ENCODE peak calls at places on chromosomes 4 and X, in eight cellular contexts. Z is foreskin fibroblast, O is Caco-2, R is gastrocnemius medialis, I is upper lobe of right lung, E is choroid plexus epithelial cell, K is WERI-Rb-1, L is mesothelial cell of epicardium. T is an unnamed sample.

GRCh38 chr4:107736924-107737448 is 17.0 kb upstream of the PAPSS1 start:
- DNase-seq in R (no peak), K (peak; percentile 78), L (no peak), O (peak; percentile 59), E (peak; percentile 72), I (no peak), Z (peak; percentile 42), T (peak; percentile 65)

GRCh38 chr4:53928825-53929224 is 135.6 kb downstream of the CHIC2 start:
- DNase-seq in Z (peak; percentile 69), I (no peak), K (no peak), E (peak; percentile 91), O (peak; percentile 46), R (no peak), L (no peak), T (peak; percentile 85)

GRCh38 chrX:42567268-42567667 is 210.7 kb downstream of the PPP1R2C start:
- DNase-seq in R (no peak), I (no peak), Z (no peak), O (no peak), K (no peak), L (no peak), E (peak; percentile 10), T (peak; percentile 34)

GRCh38 chrX:136646602-136647239 is 1.2 kb upstream of the CD40LG start:
- DNase-seq in E (no peak), O (no peak), K (no peak), I (no peak), L (no peak), R (no peak), Z (no peak), T (no peak)

GRCh38 chr4:41796545-41797210 is 48.2 kb upstream of the PHOX2B start:
- DNase-seq in O (no peak), R (no peak), E (peak; percentile 2), L (no peak), I (no peak), K (peak; percentile 69), Z (no peak), T (no peak)

GRCh38 chr4:139740531-139741041 is 75.0 kb downstream of the MGST2 start:
- DNase-seq in E (peak; percentile 97), O (no peak), Z (peak; percentile 75), K (no peak), R (peak; percentile 76), L (no peak), I (peak; percentile 74), T (peak; percentile 89)

GRCh38 chrX:107731831-107732502 is 43.6 kb downstream of the TSC22D3 start:
- DNase-seq in L (no peak), I (peak; percentile 90), K (no peak), Z (peak; percentile 71), O (no peak), E (peak; percentile 81), R (peak; percentile 84), T (peak; percentile 94)

GRCh38 chr4:156771171-156771837 is 200.3 kb downstream of the PDGFC start:
- DNase-seq in L (no peak), R (peak; percentile 55), I (no peak), E (peak; percentile 69), O (no peak), K (peak; percentile 73), Z (peak; percentile 86), T (peak; percentile 78)

GRCh38 chr4:153241970-153242847 is 38.0 kb downstream of the TRIM2 start:
- DNase-seq in Z (no peak), O (no peak), I (no peak), L (no peak), R (no peak), E (peak; percentile 88), K (no peak), T (peak; percentile 96)

GRCh38 chr4:7765676-7766075 is 174.0 kb downstream of the AFAP1 start:
- DNase-seq in K (no peak), E (no peak), R (no peak), I (no peak), L (no peak), O (no peak), Z (no peak), T (no peak)

GRCh38 chrX:43880439-43880838 is 1.8 kb downstream of the MAOB start:
- DNase-seq in O (no peak), R (no peak), E (no peak), Z (no peak), I (no peak), K (no peak), L (no peak), T (no peak)

GRCh38 chrX:77398341-77398740 is 48.8 kb upstream of the FGF16 start:
- DNase-seq in E (no peak), O (no peak), Z (peak; percentile 4), L (no peak), K (no peak), I (no peak), R (no peak), T (peak; percentile 6)

GRCh38 chrX:115894087-115894486 is 276.5 kb upstream of the AGTR2 start:
- DNase-seq in K (peak; percentile 78), I (no peak), R (no peak), E (peak; percentile 4), L (no peak), O (no peak), Z (no peak), T (peak; percentile 22)

GRCh38 chr4:99091174-99091573 is 2.6 kb upstream of the ADH5 start:
- DNase-seq in K (no peak), Z (no peak), O (no peak), E (no peak), R (no peak), L (no peak), I (no peak), T (no peak)

GRCh38 chr4:112765317-112765989 is 128.5 kb downstream of the LARP7 start:
- DNase-seq in R (no peak), E (peak; percentile 32), O (no peak), L (no peak), Z (peak; percentile 3), K (no peak), I (no peak), T (peak; percentile 2)

GRCh38 chr4:24856586-24856985 is 56.3 kb downstream of the CCDC149 start:
- DNase-seq in I (no peak), R (no peak), E (peak; percentile 56), K (peak; percentile 89), L (no peak), O (no peak), Z (peak; percentile 72), T (peak; percentile 29)

DNA sequence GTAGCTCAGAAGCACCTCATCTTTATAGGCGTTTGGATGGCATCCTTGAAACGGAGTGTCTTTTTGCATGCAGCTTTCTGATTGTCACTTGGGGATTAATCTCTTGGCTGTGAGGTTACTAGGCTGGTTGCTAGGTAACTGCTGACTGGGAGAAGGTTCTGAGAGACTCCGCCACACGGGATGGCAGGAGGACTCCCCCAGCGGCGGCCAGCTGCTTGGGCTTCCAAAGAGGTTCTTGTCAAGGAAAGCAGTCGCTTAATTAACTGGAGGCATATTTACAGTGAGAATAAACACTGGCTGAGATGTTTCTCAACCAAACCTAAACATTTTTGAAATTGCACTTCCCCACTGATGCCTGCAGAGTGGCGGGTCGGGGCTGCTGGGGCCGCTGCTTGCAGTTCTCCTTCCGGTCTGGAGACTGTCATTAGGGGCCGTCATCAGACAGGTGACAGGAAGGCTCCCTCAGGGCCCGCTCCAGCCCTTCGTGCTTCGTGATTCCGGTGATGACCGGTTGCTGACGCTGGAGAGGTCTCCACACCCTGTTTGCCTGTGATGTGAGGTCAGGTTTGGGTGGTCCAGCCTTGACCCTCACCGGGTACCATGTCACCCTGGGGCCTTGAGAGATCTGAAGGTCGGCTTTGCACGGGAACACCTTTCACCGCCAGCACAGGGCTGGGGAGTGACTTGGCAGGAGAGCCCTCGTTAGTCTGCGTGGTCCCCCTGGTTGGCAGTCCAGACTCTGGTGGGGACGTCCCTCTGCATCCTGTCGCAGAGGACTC is 9.1 kb downstream of the NSG1 start:
- DNase-seq in Z (no peak), R (no peak), K (peak; percentile 79), L (no peak), E (peak; percentile 48), I (no peak), O (no peak), T (peak; percentile 67)
- TF ChIP-seq CTCF in Z (no peak), R (no peak), K (peak; percentile 26), L (no peak), E (peak; percentile 17), I (no peak), O (no peak), T (peak; percentile 3)

GRCh38 chr4:164177753-164178152 is 576.2 kb upstream of the SMIM31 start:
- DNase-seq in R (no peak), K (no peak), O (no peak), Z (no peak), E (no peak), L (no peak), I (no peak), T (no peak)
- TF ChIP-seq CTCF in R (no peak), K (no peak), O (no peak), Z (no peak), E (no peak), L (no peak), I (no peak), T (no peak)

GRCh38 chrX:21757960-21758359 is at the start of gene SMPX:
- DNase-seq in K (no peak), R (peak; percentile 46), I (no peak), L (no peak), Z (no peak), O (no peak), E (no peak), T (no peak)

GRCh38 chrX:21758488-21758887 is 572 bp upstream of the SMPX start:
- DNase-seq in E (no peak), Z (no peak), R (no peak), O (no peak), L (no peak), I (no peak), K (no peak), T (no peak)

DNA sequence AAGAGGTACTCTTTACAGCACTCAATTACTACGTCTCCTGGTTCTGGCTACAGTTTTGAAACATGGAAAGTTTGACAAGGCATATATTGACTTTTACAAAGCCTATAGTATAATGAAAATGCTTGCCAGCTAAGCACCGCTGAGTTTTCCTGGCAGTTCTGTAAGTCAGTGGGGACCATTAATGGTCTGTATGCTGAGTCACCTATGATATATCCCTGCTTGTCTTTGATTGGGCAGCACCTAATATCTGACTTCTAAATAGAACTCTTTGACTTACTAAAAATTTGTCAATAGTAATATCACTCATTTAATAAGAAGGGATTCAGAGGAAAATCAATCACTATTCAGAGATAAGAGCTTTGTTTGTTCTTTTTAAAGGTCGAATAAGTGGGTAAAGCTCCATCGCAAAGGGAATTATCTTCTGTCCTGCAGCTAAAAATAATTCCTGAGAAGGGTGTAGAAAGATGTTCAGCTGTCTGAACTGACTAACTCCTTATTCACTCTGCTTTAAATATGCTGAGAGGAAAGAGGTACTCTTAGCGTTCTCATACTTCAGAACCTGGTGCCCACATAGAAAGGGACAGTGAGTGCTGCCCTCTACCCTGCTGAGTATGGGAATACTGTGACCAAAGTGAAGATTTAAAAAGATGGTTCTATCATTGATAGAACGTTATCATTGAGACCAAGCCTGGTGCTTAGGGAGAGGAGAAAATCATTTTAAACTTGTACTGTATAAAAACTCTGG is 959 bp downstream of the SMPX start:
- DNase-seq in R (peak; percentile 12), I (no peak), O (no peak), Z (no peak), E (no peak), K (no peak), L (no peak), T (no peak)
- TF ChIP-seq CTCF in R (no peak), I (no peak), O (no peak), Z (no peak), E (no peak), K (no peak), L (no peak), T (no peak)

DNA sequence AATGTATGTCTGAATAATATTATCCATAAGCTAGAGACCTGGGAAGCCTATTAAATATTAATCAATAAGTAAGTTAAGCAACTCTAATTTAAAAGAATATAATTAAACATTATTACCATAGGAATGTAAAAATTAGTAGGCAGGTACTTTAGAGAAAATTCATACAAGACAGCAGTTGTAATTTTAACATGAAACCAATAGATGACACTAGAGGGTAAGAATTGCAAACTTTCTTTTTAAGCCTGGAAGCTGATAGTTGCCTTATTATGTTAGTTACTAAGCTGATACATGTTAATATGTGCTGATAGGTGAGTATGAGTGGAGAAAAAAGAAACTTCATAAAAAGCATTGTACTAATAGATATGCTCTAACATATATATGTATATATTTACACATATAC is 1157.4 kb downstream of the FAM133A start:
- DNase-seq in L (no peak), R (no peak), O (no peak), K (no peak), E (peak; percentile 11), Z (no peak), I (no peak), T (peak; percentile 1)
- TF ChIP-seq CTCF in L (peak; percentile 35), R (no peak), O (peak; percentile 16), K (peak; percentile 17), E (peak; percentile 30), Z (no peak), I (peak; percentile 28), T (peak; percentile 27)

T was measured in fibroblast of villous mesenchyme.